ENCODE peak calls at places on chromosomes 5 and 9, in five cellular contexts. I, V, E, M and Q are unnamed samples.

GRCh38 chr5:154421868-154422267 is 23.9 kb upstream of the SAP30L start:
- DNase-seq in I (no peak), V (no peak), E (no peak), M (no peak), Q (no peak)

GRCh38 chr5:96297867-96298266 is 135.2 kb downstream of the PCSK1 start:
- DNase-seq in I (no peak), V (no peak), E (no peak), M (no peak), Q (no peak)

GRCh38 chr5:10578869-10579268 is 15.0 kb downstream of the ANKRD33B start:
- DNase-seq in I (no peak), V (peak), E (no peak), M (no peak), Q (no peak)

GRCh38 chr9:21096172-21096900 is 18.6 kb upstream of the IFNB1 start:
- DNase-seq in I (no peak), V (no peak), E (no peak), M (no peak), Q (no peak)

GRCh38 chr5:102799017-102799416 is 43.9 kb downstream of the PAM start:
- DNase-seq in I (no peak), V (no peak), E (no peak), M (no peak), Q (no peak)

GRCh38 chr5:94422819-94423218 is 195.6 kb downstream of the KIAA0825 start:
- DNase-seq in I (no peak), V (no peak), E (no peak), M (no peak), Q (no peak)

GRCh38 chr9:74630228-74630627 is 133.1 kb downstream of the RORB start:
- DNase-seq in I (no peak), V (no peak), E (no peak), M (no peak), Q (no peak)

GRCh38 chr9:2857564-2858198 is 13.8 kb upstream of the PUM3 start:
- DNase-seq in I (peak), V (no peak), E (peak), M (peak), Q (peak)

GRCh38 chr5:59810041-59810440 is 83.5 kb downstream of the PDE4D start:
- DNase-seq in I (peak), V (no peak), E (peak), M (peak), Q (peak)

GRCh38 chr5:177367981-177368960 is 10.5 kb downstream of the RGS14 start:
- DNase-seq in I (no peak), V (no peak), E (no peak), M (no peak), Q (no peak)

GRCh38 chr5:56829137-56829536 is 13.8 kb downstream of the MAP3K1 start:
- DNase-seq in I (no peak), V (no peak), E (no peak), M (no peak), Q (no peak)

GRCh38 chr9:19768798-19769197 is 20.0 kb downstream of the SLC24A2 start:
- DNase-seq in I (no peak), V (no peak), E (no peak), M (no peak), Q (no peak)

GRCh38 chr5:179266291-179267070 is 78.8 kb downstream of the ADAMTS2 start:
- DNase-seq in I (no peak), V (no peak), E (no peak), M (no peak), Q (no peak)

GRCh38 chr5:10538789-10539684 is 24.8 kb upstream of the ANKRD33B start:
- DNase-seq in I (no peak), V (peak), E (no peak), M (no peak), Q (no peak)